ENCODE peak calls at places on chromosomes 7 and 10, in four cellular contexts. S is esophagus muscularis mucosa, Z is A549, H is astrocyte of the spinal cord. J is an unnamed sample.

GRCh38 chr10:63115732-63116383 is 17.3 kb upstream of the NRBF2 start:
- DNase-seq in S (no peak), Z (peak), H (peak), J (peak)

GRCh38 chr7:26508917-26509316 is 217.3 kb downstream of the SNX10 start:
- DNase-seq in Z (no peak), S (no peak), H (no peak), J (no peak)

GRCh38 chr10:7408003-7408493 is 2.8 kb downstream of the SFMBT2 start:
- DNase-seq in Z (peak), S (no peak), H (peak), J (peak)

GRCh38 chr10:121927361-121927840 is 430 bp downstream of the ATE1 start:
- DNase-seq in S (no peak), Z (no peak), H (peak), J (peak)

GRCh38 chr10:112338957-112339356 is 35.0 kb upstream of the ACSL5 start:
- DNase-seq in S (no peak), H (no peak), Z (no peak), J (no peak)

GRCh38 chr10:29841724-29842649 is 207.2 kb upstream of the SVIL start:
- DNase-seq in Z (peak), H (peak), S (no peak), J (no peak)

GRCh38 chr10:97336942-97337719 is 2.6 kb upstream of the FRAT2 start:
- DNase-seq in H (no peak), Z (no peak), S (no peak), J (no peak)

GRCh38 chr7:158782638-158783490 is 46.4 kb downstream of the ESYT2 start:
- DNase-seq in Z (peak), S (no peak), H (peak), J (peak)

GRCh38 chr7:1930381-1931065 is 260.4 kb downstream of the ELFN1 start:
- DNase-seq in Z (no peak), S (no peak), H (no peak), J (no peak)

GRCh38 chr7:74476546-74477095 is 22.9 kb downstream of the GTF2IRD1 start:
- DNase-seq in Z (no peak), S (no peak), H (no peak), J (no peak)

GRCh38 chr7:155739538-155740140 is 72.6 kb downstream of the SHH start:
- DNase-seq in H (no peak), S (no peak), Z (no peak), J (no peak)

GRCh38 chr10:124717911-124718734 is 26.1 kb downstream of the FAM53B start:
- DNase-seq in H (no peak), Z (no peak), S (no peak), J (no peak)

GRCh38 chr10:15137636-15138035 is 30.9 kb downstream of the NMT2 start:
- DNase-seq in S (no peak), Z (no peak), H (no peak), J (peak)

GRCh38 chr10:122407375-122408125 is 33.0 kb downstream of the PLEKHA1 start:
- DNase-seq in Z (no peak), S (no peak), H (no peak), J (peak)

GRCh38 chr10:63083904-63084689 is 49.0 kb upstream of the NRBF2 start:
- DNase-seq in H (peak), S (no peak), Z (peak), J (peak)

GRCh38 chr7:98163704-98164478 is 47.3 kb upstream of the BHLHA15 start:
- DNase-seq in S (no peak), Z (no peak), H (peak), J (no peak)

GRCh38 chr10:52400564-52400963 is 86.5 kb downstream of the DKK1 start:
- DNase-seq in S (no peak), H (peak), Z (peak), J (peak)

GRCh38 chr7:2276107-2276506 is 34.1 kb downstream of the NUDT1 start:
- DNase-seq in S (no peak), H (no peak), Z (no peak), J (no peak)

GRCh38 chr10:133274751-133275682 is 1.7 kb downstream of the ADAM8 start:
- DNase-seq in H (no peak), S (no peak), Z (no peak), J (no peak)

GRCh38 chr10:94747137-94747536 is 15.3 kb upstream of the CYP2C19 start:
- DNase-seq in S (no peak), H (no peak), Z (no peak), J (no peak)

GRCh38 chr10:133170092-133170491 is 10.1 kb downstream of the KNDC1 start:
- DNase-seq in S (no peak), H (no peak), Z (no peak), J (no peak)

GRCh38 chr7:16025696-16026095 is 339.2 kb upstream of the MEOX2 start:
- DNase-seq in H (no peak), S (no peak), Z (no peak), J (no peak)

GRCh38 chr7:36047254-36047653 is 105.8 kb upstream of the EEPD1 start:
- DNase-seq in Z (peak), H (no peak), S (no peak), J (no peak)
- TF ChIP-seq CTCF in Z (no peak), H (no peak), S (no peak), J (peak)

GRCh38 chr7:100101016-100101862 is at the start of the genes AP4M1 and MCM7:
- DNase-seq in H (peak), S (peak), Z (peak), J (peak)
- TF ChIP-seq CTCF in H (no peak), S (no peak), Z (no peak), J (no peak)

GRCh38 chr7:66948480-66949109 is 27.6 kb downstream of the TMEM248 start:
- DNase-seq in Z (no peak), H (no peak), S (no peak), J (no peak)
- TF ChIP-seq CTCF in Z (no peak), H (no peak), S (no peak), J (no peak)

GRCh38 chr10:78937800-78938694 is 130.7 kb upstream of the ZMIZ1 start:
- DNase-seq in Z (no peak), H (no peak), S (no peak), J (no peak)
- TF ChIP-seq CTCF in Z (peak), H (no peak), S (no peak), J (no peak)

DNA sequence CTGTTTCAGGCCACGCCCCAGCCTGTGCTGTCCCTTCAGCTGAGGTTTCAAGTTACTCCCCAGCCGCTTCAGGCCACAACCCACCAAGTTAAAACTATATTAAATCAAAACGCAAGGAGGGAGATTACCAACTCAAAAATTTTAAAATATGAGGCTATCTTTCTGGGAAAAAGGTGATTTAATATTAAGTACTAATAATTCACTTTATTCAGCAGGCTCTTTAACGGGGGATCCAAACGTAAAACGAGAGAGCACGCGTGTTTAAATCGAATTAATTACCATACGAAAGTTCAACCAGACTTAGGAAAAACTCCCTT is 1.2 kb upstream of the AKR1B15 start:
- DNase-seq in S (no peak), H (peak), Z (peak), J (peak)
- TF ChIP-seq CTCF in S (no peak), H (no peak), Z (no peak), J (no peak)

DNA sequence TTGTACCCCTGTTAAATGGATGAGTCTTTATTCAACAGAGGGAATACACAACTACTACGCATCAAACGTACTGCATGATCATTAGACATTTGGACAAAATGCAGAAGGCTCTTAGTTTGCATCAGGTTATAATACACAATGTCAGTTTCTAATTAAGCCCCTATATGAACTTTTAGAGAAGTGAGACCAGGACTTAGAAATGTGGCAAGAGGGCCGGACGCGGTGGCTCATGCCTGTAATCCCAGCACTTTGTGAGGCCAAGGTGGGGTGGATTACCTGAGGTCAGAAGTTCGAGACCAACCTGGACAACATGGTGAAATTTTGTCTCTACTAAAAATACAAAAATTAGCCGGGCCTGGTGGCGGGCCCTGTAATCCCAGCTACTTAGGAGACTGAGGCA is 76.3 kb upstream of the MGMT start:
- DNase-seq in Z (no peak), S (peak), H (no peak), J (no peak)
- TF ChIP-seq CTCF in Z (no peak), S (no peak), H (no peak), J (no peak)